ENCODE peak calls at places on chromosomes 16 and 17, in nine cellular contexts. S is nephron progenitor cell; H is stimulated activated naive CD8-positive, alpha-beta T cell treated with anti-CD3 and anti-CD28 coated beads, Interleukin-15, amount 100 ng/mL, for 72 hours; R is stimulated activated CD8-positive, alpha-beta memory T cell treated with anti-CD3 and anti-CD28 coated beads, Interleukin-7, amount 100 ng/mL, for 1 hour; V is IMR-90; Q is NCI-H1436; K is NCI-H460; L is NCI-H774; E is H9. A is an unnamed sample.

GRCh38 chr17:28033972-28034714 is 8.3 kb upstream of the NLK start:
- DNase-seq in K (peak), V (peak), H (no peak), S (no peak), Q (no peak), L (no peak), E (no peak), R (no peak), A (no peak)

GRCh38 chr17:38591759-38592241 is 14.0 kb downstream of the SRCIN1 start:
- DNase-seq in E (no peak), Q (no peak), L (no peak), V (no peak), H (no peak), R (no peak), S (no peak), K (no peak), A (no peak)

GRCh38 chr17:11996722-11997146 is 541 bp downstream of the ZNF18 start:
- DNase-seq in K (peak), V (peak), L (no peak), H (no peak), R (peak), Q (no peak), S (no peak), E (no peak), A (peak)

GRCh38 chr17:57499648-57500049 is 243.3 kb downstream of the MSI2 start:
- DNase-seq in V (no peak), L (no peak), S (no peak), E (no peak), Q (no peak), H (no peak), R (no peak), K (no peak), A (peak)

GRCh38 chr16:70548936-70549335 is 25.3 kb downstream of the SF3B3 start:
- DNase-seq in Q (no peak), E (no peak), L (no peak), H (no peak), K (no peak), V (peak), R (no peak), S (no peak), A (no peak)

GRCh38 chr16:85081765-85082164 is 30.5 kb downstream of the CIBAR2 start:
- DNase-seq in E (no peak), R (no peak), V (no peak), S (no peak), H (no peak), Q (no peak), L (no peak), K (no peak), A (no peak)

GRCh38 chr16:52407778-52408177 is 139.2 kb downstream of the TOX3 start:
- DNase-seq in K (no peak), V (no peak), S (no peak), H (no peak), E (no peak), R (no peak), Q (peak), L (no peak), A (no peak)

GRCh38 chr16:25007284-25007984 is 7.7 kb downstream of the ARHGAP17 start:
- DNase-seq in K (no peak), E (no peak), V (peak), Q (no peak), L (no peak), R (no peak), H (no peak), S (no peak), A (no peak)

GRCh38 chr16:87689956-87690465 is 75.8 kb downstream of the KLHDC4 start:
- DNase-seq in E (no peak), Q (no peak), K (no peak), R (no peak), H (no peak), V (no peak), L (no peak), S (no peak), A (no peak)

GRCh38 chr17:69418535-69418934 is 4.0 kb downstream of the MAP2K6 start:
- DNase-seq in L (no peak), S (no peak), R (no peak), H (no peak), K (no peak), Q (no peak), V (peak), E (no peak), A (no peak)

GRCh38 chr16:57528499-57529323 is 7.7 kb downstream of the CCDC102A start:
- DNase-seq in K (no peak), L (no peak), Q (peak), R (no peak), H (no peak), V (no peak), E (peak), S (peak), A (peak)

GRCh38 chr17:1789936-1790335 is 28.1 kb downstream of the SERPINF1 start:
- DNase-seq in R (no peak), S (no peak), E (no peak), L (no peak), V (no peak), K (no peak), Q (no peak), H (no peak), A (no peak)

GRCh38 chr16:27642753-27643152 is 92.8 kb downstream of the KATNIP start:
- DNase-seq in H (no peak), Q (no peak), R (no peak), K (no peak), S (no peak), L (no peak), V (peak), E (peak), A (peak)

GRCh38 chr17:39814497-39814896 is 49.6 kb downstream of the IKZF3 start:
- DNase-seq in K (no peak), V (no peak), H (no peak), E (no peak), Q (no peak), L (no peak), R (no peak), S (no peak), A (no peak)

GRCh38 chr17:16491703-16492612 is at the start of gene LRRC75A:
- DNase-seq in V (peak), L (peak), Q (peak), S (peak), R (peak), H (peak), K (peak), E (peak), A (peak)

GRCh38 chr17:43907425-43907981 is at the start of gene MPP2:
- DNase-seq in E (peak), R (peak), H (peak), Q (peak), K (peak), V (peak), S (peak), L (peak), A (peak)

GRCh38 chr17:77879226-77879895 is 79.1 kb upstream of the TNRC6C start:
- DNase-seq in R (no peak), Q (no peak), E (no peak), L (no peak), H (no peak), K (no peak), V (no peak), S (no peak), A (no peak)

GRCh38 chr16:57235128-57236092 is 9.6 kb upstream of the ARL2BP start:
- DNase-seq in H (no peak), Q (peak), L (peak), K (no peak), S (no peak), R (no peak), V (peak), E (no peak), A (no peak)

GRCh38 chr16:65235339-65236177 is 113.7 kb upstream of the CDH11 start:
- DNase-seq in E (peak), R (no peak), L (no peak), H (no peak), S (no peak), Q (no peak), V (no peak), K (no peak), A (peak)

GRCh38 chr17:41718287-41718645 is 6.1 kb downstream of the GAST start:
- DNase-seq in V (no peak), Q (no peak), H (no peak), K (no peak), E (no peak), S (no peak), L (no peak), R (no peak), A (no peak)

GRCh38 chr17:57143919-57144318 is 58.9 kb downstream of the AKAP1 start:
- DNase-seq in R (no peak), K (no peak), L (no peak), Q (no peak), H (no peak), S (no peak), E (no peak), V (no peak), A (no peak)

GRCh38 chr16:48603647-48604376 is 6.2 kb downstream of the N4BP1 start:
- DNase-seq in Q (no peak), H (no peak), V (no peak), L (no peak), K (no peak), R (no peak), S (no peak), E (no peak), A (no peak)

GRCh38 chr17:3040882-3041281 is 22.5 kb downstream of the OR1D5 start:
- DNase-seq in H (no peak), L (no peak), E (no peak), K (no peak), V (no peak), S (no peak), R (no peak), Q (no peak), A (no peak)

GRCh38 chr16:13421726-13422125 is 498.2 kb upstream of the ERCC4 start:
- DNase-seq in S (no peak), R (no peak), E (no peak), H (no peak), L (no peak), V (no peak), K (no peak), Q (no peak), A (no peak)

GRCh38 chr16:67820608-67821259 is 14.0 kb downstream of the TSNAXIP1 start:
- DNase-seq in Q (no peak), H (no peak), R (no peak), E (no peak), L (no peak), V (no peak), S (no peak), K (no peak), A (no peak)

A was measured in left kidney.